ENCODE peak calls at places on chromosome 18, in seven cellular contexts. Z is brain microvascular endothelial cell, P is fibroblast of villous mesenchyme, U is chondrocyte, M is adrenal gland, R is HCT116, L is heart right ventricle. F is an unnamed sample.

GRCh38 chr18:50410008-50410407 is 35.2 kb downstream of the SKA1 start:
- DNase-seq in Z (no peak), P (no peak), U (no peak), M (no peak), R (no peak), L (no peak), F (no peak)

GRCh38 chr18:23158884-23159820 is 23.9 kb downstream of the CABLES1 start:
- DNase-seq in Z (no peak), P (no peak), U (no peak), M (no peak), R (no peak), L (no peak), F (peak)

GRCh38 chr18:51342815-51343214 is 145.3 kb upstream of the MEX3C start:
- DNase-seq in Z (peak), P (peak), U (no peak), M (no peak), R (no peak), L (no peak), F (no peak)

GRCh38 chr18:2881490-2882195 is 34.8 kb downstream of the EMILIN2 start:
- DNase-seq in Z (peak), P (peak), U (no peak), M (no peak), R (no peak), L (no peak), F (peak)

GRCh38 chr18:3264362-3264761 is 2.4 kb downstream of the MYL12B start:
- DNase-seq in Z (no peak), P (no peak), U (no peak), M (peak), R (no peak), L (no peak), F (no peak)

GRCh38 chr18:51537487-51537886 is 340.0 kb upstream of the MEX3C start:
- DNase-seq in Z (peak), P (peak), U (no peak), M (peak), R (no peak), L (peak), F (no peak)

GRCh38 chr18:8722946-8723477 is 17.7 kb downstream of the MTCL1 start:
- DNase-seq in Z (no peak), P (no peak), U (no peak), M (no peak), R (no peak), L (no peak), F (no peak)

GRCh38 chr18:79507076-79507545 is 111.4 kb downstream of the NFATC1 start:
- DNase-seq in Z (peak), P (peak), U (peak), M (peak), R (no peak), L (peak), F (no peak)

GRCh38 chr18:37712776-37713175 is 147.2 kb upstream of the CELF4 start:
- DNase-seq in Z (no peak), P (no peak), U (no peak), M (no peak), R (no peak), L (no peak), F (no peak)

GRCh38 chr18:13530879-13531387 is 195.4 kb downstream of the FAM210A start:
- DNase-seq in Z (peak), P (peak), U (no peak), M (peak), R (peak), L (peak), F (no peak)

GRCh38 chr18:59087391-59087790 is 52.3 kb upstream of the SEC11C start:
- DNase-seq in Z (no peak), P (no peak), U (no peak), M (no peak), R (no peak), L (no peak), F (no peak)

GRCh38 chr18:13482641-13482945 is 243.8 kb downstream of the FAM210A start:
- DNase-seq in Z (no peak), P (no peak), U (no peak), M (no peak), R (no peak), L (no peak), F (no peak)

GRCh38 chr18:59985289-59985688 is 85.5 kb downstream of the PMAIP1 start:
- DNase-seq in Z (no peak), P (no peak), U (no peak), M (no peak), R (no peak), L (no peak), F (no peak)

GRCh38 chr18:47883771-47884413 is 46.6 kb downstream of the SMAD2 start:
- DNase-seq in Z (peak), P (peak), U (no peak), M (peak), R (no peak), L (peak), F (no peak)

GRCh38 chr18:75132471-75132870 is 76.5 kb downstream of the PTGR3 start:
- DNase-seq in Z (no peak), P (no peak), U (no peak), M (no peak), R (no peak), L (no peak), F (no peak)

GRCh38 chr18:75915941-75916640 is 488.6 kb upstream of the SMIM21 start:
- DNase-seq in Z (no peak), P (no peak), U (no peak), M (no peak), R (no peak), L (no peak), F (no peak)

GRCh38 chr18:48840491-48840877 is 110.3 kb downstream of the SMAD7 start:
- DNase-seq in Z (no peak), P (no peak), U (peak), M (no peak), R (no peak), L (no peak), F (no peak)

GRCh38 chr18:44830551-44830950 is 149.9 kb downstream of the SETBP1 start:
- DNase-seq in Z (no peak), P (no peak), U (no peak), M (no peak), R (no peak), L (no peak), F (no peak)

GRCh38 chr18:50924372-50924771 is 43.5 kb upstream of the ELAC1 start:
- DNase-seq in Z (peak), P (no peak), U (no peak), M (no peak), R (no peak), L (no peak), F (no peak)

GRCh38 chr18:26133652-26134051 is at the start of gene PSMA8:
- DNase-seq in Z (no peak), P (peak), U (no peak), M (peak), R (no peak), L (peak), F (no peak)

GRCh38 chr18:74820160-74820780 is 222.6 kb downstream of the ZNF407 start:
- DNase-seq in Z (no peak), P (no peak), U (no peak), M (no peak), R (no peak), L (no peak), F (no peak)

GRCh38 chr18:22829781-22830180 is 103.3 kb upstream of the RBBP8 start:
- DNase-seq in Z (no peak), P (no peak), U (no peak), M (no peak), R (no peak), L (no peak), F (no peak)

GRCh38 chr18:23032030-23032582 is 99.0 kb downstream of the RBBP8 start:
- DNase-seq in Z (no peak), P (peak), U (no peak), M (no peak), R (no peak), L (no peak), F (peak)

GRCh38 chr18:37378616-37379015 is 187.0 kb downstream of the CELF4 start:
- DNase-seq in Z (no peak), P (no peak), U (no peak), M (no peak), R (no peak), L (no peak), F (no peak)

GRCh38 chr18:43847164-43848091 is 570.1 kb upstream of the SYT4 start:
- DNase-seq in Z (peak), P (peak), U (no peak), M (no peak), R (no peak), L (no peak), F (peak)

GRCh38 chr18:57970356-57971095 is 73.5 kb upstream of the NEDD4L start:
- DNase-seq in Z (no peak), P (no peak), U (no peak), M (no peak), R (peak), L (no peak), F (no peak)
- TF ChIP-seq CTCF in Z (peak), P (peak), U (peak), M (no peak), R (peak), L (no peak), F (peak)

GRCh38 chr18:76982038-76982437 is 150.5 kb downstream of the MBP start:
- DNase-seq in Z (no peak), P (no peak), U (no peak), M (no peak), R (no peak), L (no peak), F (no peak)

GRCh38 chr18:76985156-76985950 is 147.2 kb downstream of the MBP start:
- DNase-seq in Z (no peak), P (no peak), U (no peak), M (no peak), R (no peak), L (no peak), F (no peak)

GRCh38 chr18:76983184-76983583 is 149.4 kb downstream of the MBP start:
- DNase-seq in Z (peak), P (peak), U (peak), M (peak), R (peak), L (peak), F (no peak)

GRCh38 chr18:76984193-76985155 is 148.1 kb downstream of the MBP start:
- DNase-seq in Z (no peak), P (no peak), U (no peak), M (no peak), R (no peak), L (no peak), F (no peak)

GRCh38 chr18:76983613-76984051 is 149.0 kb downstream of the MBP start:
- DNase-seq in Z (no peak), P (no peak), U (no peak), M (no peak), R (no peak), L (no peak), F (no peak)
- TF ChIP-seq CTCF in Z (no peak), P (no peak), U (peak), M (no peak), R (no peak), L (no peak), F (no peak)

GRCh38 chr18:6963452-6964097 is 154.0 kb downstream of the LAMA1 start:
- DNase-seq in Z (no peak), P (no peak), U (no peak), M (no peak), R (no peak), L (no peak), F (peak)

GRCh38 chr18:6960656-6961055 is 156.9 kb downstream of the LAMA1 start:
- DNase-seq in Z (peak), P (peak), U (no peak), M (no peak), R (no peak), L (no peak), F (peak)

GRCh38 chr18:6960124-6960523 is 157.5 kb downstream of the LAMA1 start:
- DNase-seq in Z (no peak), P (no peak), U (no peak), M (no peak), R (no peak), L (no peak), F (no peak)

GRCh38 chr18:6961331-6961730 is 156.3 kb downstream of the LAMA1 start:
- DNase-seq in Z (no peak), P (no peak), U (no peak), M (no peak), R (no peak), L (no peak), F (no peak)

GRCh38 chr18:6962571-6963451 is 154.8 kb downstream of the LAMA1 start:
- DNase-seq in Z (no peak), P (no peak), U (no peak), M (no peak), R (no peak), L (no peak), F (no peak)
- TF ChIP-seq CTCF in Z (no peak), P (no peak), U (no peak), M (no peak), R (no peak), L (no peak), F (no peak)

DNA sequence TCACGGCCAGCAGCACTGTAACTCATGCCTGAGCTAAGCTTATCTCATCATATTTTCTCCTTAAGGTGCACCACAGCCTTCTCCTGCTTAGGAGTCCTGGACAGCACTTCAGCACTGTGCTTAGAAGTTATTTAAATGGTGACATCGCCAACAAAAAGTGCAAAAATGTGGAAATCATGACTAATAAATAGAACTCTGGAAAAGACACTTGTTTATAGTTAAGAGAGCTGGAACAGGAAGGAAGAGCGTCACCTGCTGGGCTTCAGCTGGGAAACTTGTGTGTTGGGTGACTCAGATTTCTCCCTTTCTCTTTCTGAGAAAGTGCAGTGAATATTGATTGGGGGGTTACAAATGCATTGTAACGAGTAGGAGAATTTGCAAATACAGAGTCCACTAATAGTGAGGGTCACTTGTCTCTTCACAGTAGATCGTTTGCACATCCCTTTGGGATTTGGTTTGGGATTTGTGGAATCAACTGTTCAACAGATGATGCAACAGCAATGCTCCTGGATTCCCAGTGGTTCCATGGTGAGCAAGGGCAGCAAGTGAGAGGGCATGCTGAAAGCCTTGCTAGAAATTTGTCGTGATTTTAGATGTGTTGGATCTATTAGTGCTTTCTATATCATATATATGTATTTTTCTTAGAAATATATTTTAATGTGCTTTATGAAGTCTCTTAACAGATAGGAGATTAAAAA is 84.2 kb downstream of the DOK6 start:
- DNase-seq in Z (peak), P (peak), U (no peak), M (no peak), R (no peak), L (no peak), F (no peak)
- TF ChIP-seq CTCF in Z (no peak), P (peak), U (peak), M (no peak), R (no peak), L (no peak), F (peak)

DNA sequence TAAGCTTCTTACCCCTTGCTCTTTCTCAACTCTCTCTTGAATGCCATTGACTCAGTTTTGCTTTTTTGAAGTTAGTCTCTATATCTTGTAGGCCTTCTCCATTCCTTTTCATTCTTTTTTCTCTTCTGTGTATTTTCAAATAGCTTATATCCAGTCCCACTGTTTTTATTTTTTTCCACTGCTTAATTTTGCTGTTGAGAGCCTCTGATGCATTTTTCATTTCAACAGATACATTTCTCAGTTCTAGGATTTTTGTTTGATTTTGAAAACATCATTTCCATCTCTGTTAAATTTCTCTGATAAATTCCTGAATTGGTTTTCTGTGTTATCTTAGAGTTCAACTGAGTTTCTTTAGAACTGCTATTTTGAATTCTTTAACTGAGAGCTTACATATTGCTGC is 45.9 kb downstream of the MIB1 start:
- DNase-seq in Z (no peak), P (no peak), U (no peak), M (no peak), R (no peak), L (no peak), F (no peak)
- TF ChIP-seq CTCF in Z (no peak), P (no peak), U (no peak), M (no peak), R (no peak), L (no peak), F (no peak)

DNA sequence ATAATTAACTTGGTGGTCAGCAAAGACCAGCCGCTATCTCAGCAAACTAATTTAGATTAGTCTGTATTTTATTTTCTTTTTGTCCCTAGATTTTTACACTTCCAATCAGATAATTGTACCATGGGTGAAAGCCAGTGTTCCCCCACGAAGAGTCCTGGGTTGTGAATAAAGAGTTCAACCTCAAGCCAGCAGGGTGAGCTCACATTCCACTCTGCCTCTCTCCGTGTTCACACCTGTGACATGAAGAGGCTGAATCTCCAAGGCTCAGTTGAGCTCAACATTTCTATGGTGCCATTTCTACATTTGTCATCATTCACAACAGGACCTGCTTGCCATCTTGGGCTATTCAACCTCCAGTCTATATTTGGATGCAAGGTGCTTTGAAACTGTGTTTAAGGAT is 771.5 kb downstream of the GALR1 start:
- DNase-seq in Z (no peak), P (no peak), U (no peak), M (no peak), R (no peak), L (no peak), F (no peak)
- TF ChIP-seq CTCF in Z (no peak), P (no peak), U (no peak), M (no peak), R (no peak), L (no peak), F (no peak)

GRCh38 chr18:55863876-55864275 is 275.9 kb upstream of the TCF4 start:
- DNase-seq in Z (no peak), P (peak), U (no peak), M (no peak), R (no peak), L (peak), F (no peak)

GRCh38 chr18:55858661-55859111 is 270.7 kb upstream of the TCF4 start:
- DNase-seq in Z (peak), P (peak), U (no peak), M (no peak), R (no peak), L (no peak), F (no peak)

GRCh38 chr18:55862693-55863485 is 274.9 kb upstream of the TCF4 start:
- DNase-seq in Z (no peak), P (peak), U (no peak), M (no peak), R (no peak), L (no peak), F (no peak)

GRCh38 chr18:55859116-55859515 is 271.1 kb upstream of the TCF4 start:
- DNase-seq in Z (peak), P (no peak), U (no peak), M (no peak), R (no peak), L (no peak), F (no peak)

DNA sequence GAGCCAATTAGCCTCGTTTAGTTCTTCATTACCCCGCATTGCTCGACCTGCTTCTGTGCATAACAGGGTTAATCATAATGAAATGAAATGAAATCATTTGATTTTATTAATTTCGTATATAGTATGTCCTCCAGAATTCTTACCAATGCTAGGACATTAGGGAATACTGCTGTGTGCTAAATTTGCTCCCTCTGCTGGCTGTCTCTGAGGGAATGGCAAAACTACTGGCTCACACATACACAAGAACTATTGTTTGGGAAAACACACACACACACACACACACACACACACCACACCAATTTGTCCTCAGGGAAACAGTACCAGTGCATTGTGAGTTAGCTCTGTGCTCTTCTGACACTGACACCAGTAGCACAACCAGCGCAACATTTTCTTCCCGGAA is 273.3 kb upstream of the TCF4 start:
- DNase-seq in Z (peak), P (peak), U (no peak), M (peak), R (no peak), L (no peak), F (no peak)
- TF ChIP-seq CTCF in Z (peak), P (peak), U (peak), M (peak), R (no peak), L (no peak), F (peak)

GRCh38 chr18:31563778-31564177 is 27.9 kb upstream of the TTR start:
- DNase-seq in Z (no peak), P (no peak), U (no peak), M (no peak), R (no peak), L (no peak), F (no peak)
- TF ChIP-seq CTCF in Z (no peak), P (no peak), U (peak), M (no peak), R (peak), L (no peak), F (peak)

GRCh38 chr18:45850021-45850420 is 24.5 kb downstream of the SIGLEC15 start:
- DNase-seq in Z (peak), P (no peak), U (no peak), M (no peak), R (no peak), L (no peak), F (no peak)
- TF ChIP-seq CTCF in Z (peak), P (peak), U (peak), M (peak), R (peak), L (no peak), F (peak)

GRCh38 chr18:5106730-5107129 is 90.3 kb downstream of the AKAIN1 start:
- DNase-seq in Z (no peak), P (no peak), U (no peak), M (no peak), R (no peak), L (no peak), F (no peak)
- TF ChIP-seq CTCF in Z (no peak), P (no peak), U (peak), M (no peak), R (no peak), L (no peak), F (peak)